ENCODE peak calls at places on chromosomes 3 and 15, in four cellular contexts. S, X, U and J are unnamed samples.

GRCh38 chr15:60704129-60704528 is 225.2 kb upstream of the ICE2 start:
- DNase-seq in S (no peak), X (no peak), U (no peak), J (no peak)

GRCh38 chr3:133954961-133955360 is 59.3 kb upstream of the RAB6B start:
- DNase-seq in S (no peak), X (no peak), U (no peak), J (no peak)

GRCh38 chr3:29639621-29640290 is 358.9 kb downstream of the RBMS3 start:
- DNase-seq in S (no peak), X (no peak), U (no peak), J (no peak)

GRCh38 chr15:69253156-69253555 is 45.6 kb upstream of the PAQR5 start:
- DNase-seq in S (no peak), X (no peak), U (no peak), J (peak)

GRCh38 chr3:130773371-130773770 is 26.7 kb upstream of the PIK3R4 start:
- DNase-seq in S (no peak), X (no peak), U (no peak), J (no peak)

GRCh38 chr3:191136347-191136746 is 62.7 kb upstream of the OSTN start:
- DNase-seq in S (peak), X (no peak), U (no peak), J (peak)

GRCh38 chr15:35912196-35912595 is 366.2 kb upstream of the DPH6 start:
- DNase-seq in S (no peak), X (no peak), U (no peak), J (peak)

GRCh38 chr3:177451940-177452484 is 254.7 kb upstream of the TBL1XR1 start:
- DNase-seq in S (peak), X (no peak), U (no peak), J (peak)

GRCh38 chr3:61821823-61822251 is 260.5 kb downstream of the PTPRG start:
- DNase-seq in S (no peak), X (no peak), U (no peak), J (no peak)

GRCh38 chr15:93040288-93041158 is 48.5 kb downstream of the RGMA start:
- DNase-seq in S (no peak), X (no peak), U (no peak), J (peak)

GRCh38 chr3:80192871-80193270 is 425.1 kb upstream of the ROBO1 start:
- DNase-seq in S (no peak), X (no peak), U (no peak), J (no peak)

GRCh38 chr3:16510620-16511319 is 2.7 kb downstream of the RFTN1 start:
- DNase-seq in S (no peak), X (no peak), U (no peak), J (no peak)

GRCh38 chr3:16513141-16514020 is at the start of gene RFTN1:
- DNase-seq in S (no peak), X (no peak), U (peak), J (peak)

GRCh38 chr3:16511561-16512434 is 1.7 kb downstream of the RFTN1 start:
- DNase-seq in S (no peak), X (peak), U (no peak), J (no peak)

GRCh38 chr3:16514021-16514700 is 662 bp upstream of the RFTN1 start:
- DNase-seq in S (no peak), X (no peak), U (no peak), J (no peak)

DNA sequence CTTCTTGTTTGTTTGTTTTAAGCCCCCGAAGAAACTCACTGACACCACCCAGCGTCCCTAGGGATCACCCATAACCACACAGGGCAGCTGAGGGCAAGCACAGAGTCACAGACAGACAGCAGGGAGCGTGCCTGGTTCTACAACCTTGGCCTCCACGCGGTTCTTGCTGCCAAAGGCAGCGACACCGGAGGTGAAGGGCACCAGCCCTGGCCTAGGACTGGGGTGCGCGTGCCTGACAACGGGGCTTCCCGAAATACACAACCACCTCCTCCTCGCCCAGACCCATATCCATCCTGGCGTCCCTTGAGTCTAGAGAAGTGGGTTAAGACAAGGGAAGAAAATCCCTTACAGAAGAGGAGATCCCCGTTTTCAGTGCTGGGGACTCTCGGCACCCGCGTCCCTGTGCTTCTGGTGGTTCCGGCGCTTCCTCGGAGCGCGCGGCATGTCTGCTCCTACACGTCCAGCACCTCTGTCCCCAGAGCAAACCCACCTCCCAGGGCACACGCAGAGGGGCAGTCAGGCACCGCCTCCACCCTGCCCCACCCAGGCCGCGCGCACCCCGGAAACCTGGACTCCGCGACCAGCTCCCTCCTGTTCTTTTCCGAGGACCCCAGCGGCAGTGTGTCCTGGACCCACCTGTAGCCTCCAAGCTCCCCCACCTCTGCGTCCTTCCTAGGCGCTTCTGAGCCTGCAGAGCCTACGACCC is 911 bp downstream of the RFTN1 start:
- DNase-seq in S (no peak), X (no peak), U (peak), J (peak)
- TF ChIP-seq TCF12 in S (no peak), X (no peak), U (no peak), J (no peak)

GRCh38 chr3:71033681-71034220 is 549.8 kb downstream of the FOXP1 start:
- DNase-seq in S (no peak), X (no peak), U (no peak), J (no peak)

GRCh38 chr3:71031151-71031550 is 552.4 kb downstream of the FOXP1 start:
- DNase-seq in S (no peak), X (no peak), U (no peak), J (no peak)

GRCh38 chr3:71029770-71030169 is 553.8 kb downstream of the FOXP1 start:
- DNase-seq in S (no peak), X (no peak), U (no peak), J (no peak)

GRCh38 chr3:71030748-71031147 is 552.8 kb downstream of the FOXP1 start:
- DNase-seq in S (no peak), X (no peak), U (no peak), J (no peak)

DNA sequence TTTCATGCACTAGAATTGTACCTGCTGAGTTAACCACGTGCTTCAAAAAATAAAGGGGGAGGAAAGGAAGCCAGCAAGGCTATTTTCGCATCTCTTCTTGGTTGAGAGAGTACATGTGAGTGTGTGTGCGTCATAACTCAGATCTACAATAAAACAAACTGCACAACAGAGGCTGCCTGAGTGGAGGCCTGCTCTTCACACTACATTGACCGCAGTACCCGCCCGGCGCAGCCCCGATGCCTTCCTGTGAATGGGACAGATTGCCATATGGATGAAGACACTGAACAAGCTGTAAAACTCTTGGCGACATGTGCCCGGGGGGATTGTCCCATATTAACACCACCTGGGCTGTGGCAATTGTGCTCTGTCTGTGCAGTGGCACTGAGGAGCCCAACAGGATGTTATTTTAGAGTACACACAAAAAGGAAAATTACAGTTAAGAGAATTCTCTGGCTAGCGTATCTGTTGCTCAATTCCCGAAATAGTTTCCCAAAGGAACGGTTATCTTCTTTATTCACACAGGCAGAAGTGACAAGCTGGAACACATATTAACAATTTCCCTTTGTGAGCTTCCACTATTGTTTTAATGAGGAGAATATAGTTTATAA is 551.5 kb downstream of the FOXP1 start:
- DNase-seq in S (no peak), X (no peak), U (no peak), J (no peak)
- TF ChIP-seq GABPA in S (no peak), X (no peak), U (no peak), J (no peak)

DNA sequence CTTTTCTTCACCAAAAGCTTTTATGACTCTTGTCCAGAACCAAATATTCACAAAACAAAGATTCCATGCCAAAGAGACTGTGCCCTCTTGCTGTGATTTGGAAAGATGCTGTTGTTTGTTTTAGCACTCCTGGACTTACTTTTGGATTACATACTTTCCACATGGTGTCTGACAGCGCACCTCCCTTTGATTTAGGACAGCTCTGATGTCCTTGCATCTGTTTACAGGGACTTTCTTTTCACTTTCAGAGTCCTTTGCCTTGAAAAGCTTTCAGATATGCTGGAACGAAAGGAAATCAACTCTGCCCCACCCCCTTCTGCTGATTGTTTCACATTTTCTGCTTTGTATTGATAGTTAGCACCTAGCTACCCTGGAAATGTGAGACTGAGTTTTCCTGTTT is 133.0 kb upstream of the NR2E3 start:
- DNase-seq in S (no peak), X (no peak), U (no peak), J (no peak)
- H3K4me3 ChIP-seq in S (no peak), X (no peak), U (no peak), J (no peak)

DNA sequence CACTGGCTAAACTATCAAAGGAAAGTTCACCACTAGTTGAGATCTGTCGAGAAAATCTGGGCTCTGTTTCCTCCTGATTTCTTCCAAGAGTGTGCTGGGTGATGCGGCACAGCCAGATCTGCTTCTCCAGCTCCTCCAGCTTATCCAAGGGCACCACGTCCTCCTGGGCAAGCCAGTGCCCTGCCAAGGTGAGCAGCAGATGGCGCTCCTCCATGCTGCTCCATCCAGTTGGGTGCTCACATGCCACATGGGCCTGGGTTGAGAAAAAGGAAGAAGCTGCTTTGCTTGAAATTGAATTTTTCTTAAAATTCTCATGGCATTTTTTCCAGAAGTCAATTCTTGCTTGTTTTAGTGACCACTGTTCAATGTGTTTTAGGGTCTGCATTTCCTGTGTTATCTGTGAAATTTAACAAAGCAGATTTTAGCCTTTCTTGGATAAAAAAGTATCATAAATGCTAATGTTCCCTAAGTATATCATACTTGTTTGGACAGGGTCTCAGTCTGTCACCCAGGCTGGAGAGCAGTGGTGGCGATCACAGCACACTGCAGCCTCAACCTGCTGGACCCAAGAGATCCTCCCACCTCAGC is 47.3 kb downstream of the EIF3J start:
- DNase-seq in S (peak), X (no peak), U (peak), J (peak)
- TF ChIP-seq TCF12 in S (no peak), X (no peak), U (no peak), J (no peak)

GRCh38 chr3:124887996-124888298 is 782 bp upstream of the ITGB5 start:
- DNase-seq in S (no peak), X (no peak), U (no peak), J (no peak)

GRCh38 chr3:124888482-124889441 is 1.6 kb upstream of the ITGB5 start:
- DNase-seq in S (no peak), X (no peak), U (no peak), J (no peak)

GRCh38 chr3:124885466-124886167 is 1.5 kb downstream of the ITGB5 start:
- DNase-seq in S (no peak), X (no peak), U (no peak), J (peak)

GRCh38 chr3:124886168-124887051 is 755 bp downstream of the ITGB5 start:
- DNase-seq in S (peak), X (no peak), U (peak), J (peak)

GRCh38 chr3:124887177-124887995 is at the start of gene ITGB5:
- DNase-seq in S (peak), X (no peak), U (peak), J (peak)
- TF ChIP-seq GABPA in S (no peak), X (no peak), U (no peak), J (no peak)